ENCODE peak calls at places on chromosome 1, in six cellular contexts. C, D, Z, N, T and J are unnamed samples.

GRCh38 chr1:210730023-210730422 is 401.3 kb downstream of the HHAT start:
- DNase-seq in C (no peak), D (no peak), Z (no peak), N (no peak), T (no peak), J (no peak)

GRCh38 chr1:30522031-30523004 is 201.1 kb downstream of the MATN1 start:
- DNase-seq in C (no peak), D (no peak), Z (peak), N (no peak), T (no peak), J (no peak)

GRCh38 chr1:64965239-64966157 is 851 bp downstream of the JAK1 start:
- DNase-seq in C (peak), D (peak), Z (peak), N (peak), T (peak), J (peak)

GRCh38 chr1:20102875-20103274 is 16.5 kb downstream of the PLA2G2D start:
- DNase-seq in C (no peak), D (no peak), Z (no peak), N (no peak), T (no peak), J (no peak)

GRCh38 chr1:233025566-233025965 is 75.2 kb downstream of the NTPCR start:
- DNase-seq in C (no peak), D (no peak), Z (no peak), N (no peak), T (no peak), J (no peak)

GRCh38 chr1:29354511-29355098 is 118.3 kb downstream of the PTPRU start:
- DNase-seq in C (no peak), D (peak), Z (no peak), N (no peak), T (no peak), J (no peak)

GRCh38 chr1:8938232-8939117 is 7.2 kb upstream of the CA6 start:
- DNase-seq in C (no peak), D (no peak), Z (no peak), N (no peak), T (no peak), J (no peak)

GRCh38 chr1:174023438-174023837 is 1.3 kb upstream of the RC3H1 start:
- DNase-seq in C (no peak), D (peak), Z (no peak), N (peak), T (no peak), J (no peak)

GRCh38 chr1:5513891-5514515 is 478.2 kb downstream of the NPHP4 start:
- DNase-seq in C (no peak), D (no peak), Z (no peak), N (no peak), T (no peak), J (no peak)

GRCh38 chr1:247906504-247907047 is 11.2 kb downstream of the OR2W3 start:
- DNase-seq in C (no peak), D (no peak), Z (no peak), N (no peak), T (peak), J (no peak)

GRCh38 chr1:3295846-3296245 is 158.6 kb upstream of the ARHGEF16 start:
- DNase-seq in C (no peak), D (no peak), Z (no peak), N (no peak), T (no peak), J (no peak)

GRCh38 chr1:163054056-163054706 is 15.0 kb upstream of the RGS4 start:
- DNase-seq in C (no peak), D (no peak), Z (no peak), N (no peak), T (no peak), J (no peak)

GRCh38 chr1:211420389-211420788 is 71.6 kb downstream of the RD3 start:
- DNase-seq in C (no peak), D (no peak), Z (no peak), N (no peak), T (peak), J (no peak)

GRCh38 chr1:209619696-209620483 is 32.3 kb downstream of the LAMB3 start:
- DNase-seq in C (no peak), D (no peak), Z (no peak), N (no peak), T (no peak), J (no peak)

GRCh38 chr1:15412488-15412800 is 2.8 kb downstream of the EFHD2 start:
- DNase-seq in C (no peak), D (no peak), Z (no peak), N (no peak), T (no peak), J (no peak)

GRCh38 chr1:208208132-208208487 is 36.1 kb downstream of the PLXNA2 start:
- DNase-seq in C (no peak), D (no peak), Z (no peak), N (no peak), T (no peak), J (no peak)

GRCh38 chr1:53511933-53512806 is 53.0 kb downstream of the DMRTB1 start:
- DNase-seq in C (no peak), D (no peak), Z (no peak), N (no peak), T (no peak), J (no peak)

GRCh38 chr1:174068000-174068399 is 45.8 kb upstream of the RC3H1 start:
- DNase-seq in C (no peak), D (no peak), Z (no peak), N (no peak), T (no peak), J (no peak)

GRCh38 chr1:178745260-178745659 is 20.2 kb downstream of the RALGPS2 start:
- DNase-seq in C (no peak), D (no peak), Z (no peak), N (no peak), T (no peak), J (no peak)

GRCh38 chr1:88357690-88358089 is 326.4 kb upstream of the PKN2 start:
- DNase-seq in C (no peak), D (no peak), Z (no peak), N (no peak), T (no peak), J (no peak)

GRCh38 chr1:183844806-183845205 is 39.9 kb downstream of the RGL1 start:
- DNase-seq in C (no peak), D (no peak), Z (no peak), N (no peak), T (no peak), J (no peak)

GRCh38 chr1:230976825-230977747 is 1.6 kb downstream of the TTC13 start:
- DNase-seq in C (no peak), D (no peak), Z (no peak), N (no peak), T (peak), J (no peak)

GRCh38 chr1:8113257-8114220 is 87.4 kb upstream of the ERRFI1 start:
- DNase-seq in C (no peak), D (no peak), Z (no peak), N (no peak), T (peak), J (no peak)

GRCh38 chr1:12150456-12151200 is 16.2 kb upstream of the TNFRSF1B start:
- DNase-seq in C (no peak), D (no peak), Z (no peak), N (no peak), T (peak), J (no peak)

GRCh38 chr1:204697893-204698292 is 12.4 kb upstream of the LRRN2 start:
- DNase-seq in C (no peak), D (no peak), Z (no peak), N (no peak), T (no peak), J (no peak)

GRCh38 chr1:207221934-207222351 is 99.5 kb upstream of the CD55 start:
- DNase-seq in C (no peak), D (no peak), Z (no peak), N (no peak), T (no peak), J (no peak)

GRCh38 chr1:37797750-37798345 is 4.2 kb downstream of the MANEAL start:
- DNase-seq in C (no peak), D (no peak), Z (no peak), N (no peak), T (no peak), J (no peak)

GRCh38 chr1:201282931-201283829 is at the start of gene PKP1:
- DNase-seq in C (no peak), D (peak), Z (peak), N (peak), T (peak), J (no peak)

DNA sequence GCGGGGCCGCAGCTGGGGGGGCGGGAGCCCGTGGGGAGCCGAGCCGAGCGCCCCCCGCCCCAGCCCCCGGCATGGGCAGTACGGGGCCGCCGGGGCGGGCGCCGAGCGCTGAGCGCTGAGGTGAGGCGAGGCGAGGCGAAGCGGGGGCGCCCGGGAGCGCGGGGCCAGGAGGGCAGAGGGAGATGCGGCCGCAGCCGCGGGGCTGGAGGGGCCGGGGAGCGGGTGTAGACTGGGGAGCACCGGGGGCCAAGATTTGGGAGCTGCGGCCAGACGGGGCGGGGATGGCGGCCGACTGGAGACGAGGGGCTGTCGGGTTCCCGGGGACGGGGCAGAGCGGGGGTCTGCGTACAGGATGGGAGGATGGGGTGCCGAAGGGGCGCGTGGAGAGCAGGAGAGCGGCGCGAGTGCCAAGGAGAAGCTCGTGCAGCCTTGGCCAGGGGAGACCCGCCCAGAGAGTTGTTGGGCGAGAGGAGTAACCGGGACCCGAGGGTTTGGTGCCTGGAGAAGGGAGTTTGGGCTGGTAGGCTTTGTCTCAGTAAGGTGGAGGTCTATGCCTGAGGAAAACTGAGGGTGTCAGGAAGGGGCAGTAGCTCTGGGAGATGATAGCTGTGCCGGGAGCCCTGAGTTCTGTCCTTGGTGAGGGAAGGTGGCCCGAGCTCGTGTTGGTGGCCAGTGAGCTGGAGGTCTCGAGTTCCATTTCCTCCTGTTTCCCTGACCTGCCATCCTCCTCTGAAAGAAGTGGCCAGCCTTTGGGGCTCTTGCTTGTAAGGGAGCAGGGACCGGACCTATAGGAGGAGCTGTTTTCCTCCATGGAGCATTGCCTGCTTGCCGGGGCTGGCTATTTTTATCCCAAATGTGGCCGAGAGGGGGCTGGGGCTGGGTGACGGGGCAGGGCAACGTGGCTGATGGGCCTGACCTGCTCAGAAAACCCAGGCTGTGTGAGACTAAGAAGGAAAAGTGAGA is 539 bp downstream of the ATP8B2 start:
- DNase-seq in C (no peak), D (peak), Z (peak), N (peak), T (peak), J (peak)
- TF ChIP-seq CTCF in C (peak), D (peak), Z (peak), N (peak), T (peak), J (peak)

DNA sequence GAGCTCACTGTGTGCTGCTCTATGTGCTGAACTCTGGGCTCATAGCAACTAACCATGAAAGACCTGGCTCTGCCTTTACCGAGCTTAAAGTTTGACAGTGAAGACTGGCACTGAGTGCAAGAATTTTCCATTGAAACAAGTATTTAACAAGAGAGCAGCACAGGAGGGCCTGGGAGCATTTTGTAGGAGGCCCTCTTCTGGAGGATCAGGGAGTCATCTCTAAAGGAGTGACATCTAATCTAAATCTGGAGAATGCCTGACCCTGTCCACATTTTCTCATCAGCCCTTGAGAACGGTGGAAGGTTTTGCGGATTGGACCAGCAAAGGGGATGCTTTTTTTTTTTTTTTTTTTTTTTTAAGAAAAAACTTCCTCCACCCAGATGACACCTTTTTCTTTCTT is 150.8 kb downstream of the ROR1 start:
- DNase-seq in C (no peak), D (no peak), Z (no peak), N (no peak), T (no peak), J (no peak)
- TF ChIP-seq CTCF in C (no peak), D (no peak), Z (no peak), N (no peak), T (no peak), J (no peak)

DNA sequence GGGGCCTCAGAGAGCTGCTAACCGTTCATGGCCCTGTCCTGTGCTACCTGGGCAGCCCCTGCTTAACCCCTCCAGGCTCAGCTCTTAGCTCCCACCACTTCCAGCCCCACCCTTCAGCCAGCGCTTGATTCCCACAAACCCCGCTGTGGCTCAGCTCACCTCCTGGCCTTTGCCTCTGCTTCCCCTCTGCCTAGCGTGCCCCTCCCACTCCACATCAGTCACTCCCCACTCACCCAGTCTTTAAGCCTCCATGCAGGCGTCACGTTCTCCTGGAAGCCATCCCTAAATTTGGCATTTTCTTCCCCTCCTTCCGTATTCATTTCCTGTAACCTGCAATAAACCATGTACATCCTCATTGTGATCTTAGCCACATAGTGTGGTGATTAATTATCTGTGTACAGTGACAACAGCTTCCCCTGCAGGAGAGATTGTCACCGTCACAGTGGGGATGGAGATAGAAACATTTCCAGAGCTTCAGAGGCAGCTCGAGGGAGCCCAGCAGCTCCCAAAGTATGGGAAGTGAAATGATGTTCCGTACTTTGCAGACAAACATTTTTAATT is 65.5 kb downstream of the EPHB2 start:
- DNase-seq in C (no peak), D (no peak), Z (no peak), N (no peak), T (no peak), J (no peak)
- TF ChIP-seq CTCF in C (no peak), D (no peak), Z (no peak), N (no peak), T (no peak), J (no peak)

GRCh38 chr1:240073097-240073496 is 18.6 kb upstream of the FMN2 start:
- DNase-seq in C (no peak), D (no peak), Z (no peak), N (no peak), T (no peak), J (no peak)
- TF ChIP-seq CTCF in C (no peak), D (no peak), Z (no peak), N (no peak), T (no peak), J (no peak)

GRCh38 chr1:180156201-180156600 is 1.5 kb downstream of the QSOX1 start:
- DNase-seq in C (no peak), D (no peak), Z (no peak), N (no peak), T (no peak), J (no peak)

GRCh38 chr1:180155202-180155682 is 573 bp downstream of the QSOX1 start:
- DNase-seq in C (no peak), D (no peak), Z (peak), N (peak), T (peak), J (no peak)

GRCh38 chr1:180154003-180154324 is 705 bp upstream of the QSOX1 start:
- DNase-seq in C (no peak), D (no peak), Z (no peak), N (no peak), T (no peak), J (no peak)

GRCh38 chr1:180153032-180153431 is 1.6 kb upstream of the QSOX1 start:
- DNase-seq in C (no peak), D (no peak), Z (no peak), N (no peak), T (no peak), J (no peak)

GRCh38 chr1:180154325-180155201 is at the start of gene QSOX1:
- DNase-seq in C (peak), D (peak), Z (peak), N (peak), T (peak), J (peak)
- TF ChIP-seq CTCF in C (no peak), D (peak), Z (peak), N (no peak), T (no peak), J (no peak)

GRCh38 chr1:189859385-189859977 is 618.2 kb downstream of the BRINP3 start:
- DNase-seq in C (no peak), D (peak), Z (no peak), N (peak), T (peak), J (peak)
- TF ChIP-seq CTCF in C (peak), D (peak), Z (no peak), N (peak), T (peak), J (peak)

DNA sequence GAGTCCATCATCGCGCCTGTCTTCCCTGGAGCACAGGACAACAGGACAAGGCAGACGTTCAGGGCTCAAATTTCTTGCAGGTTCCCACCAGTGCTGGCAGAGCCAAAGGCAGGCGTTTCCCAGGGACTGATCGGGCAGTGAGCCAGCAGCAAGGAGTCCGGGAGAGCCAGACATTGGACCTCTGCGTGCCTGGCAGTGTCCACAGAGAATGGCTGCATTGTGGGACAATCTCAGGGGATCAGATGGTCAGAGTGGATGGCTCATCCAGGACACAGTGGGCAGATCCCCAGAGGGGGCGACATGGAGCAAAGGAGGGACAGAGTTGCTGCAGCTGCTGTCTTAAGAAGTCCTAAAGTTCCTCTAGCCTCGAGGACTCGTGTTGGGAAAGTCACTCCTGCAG is 4.6 kb downstream of the TMEM63A start:
- DNase-seq in C (no peak), D (peak), Z (peak), N (peak), T (peak), J (no peak)
- TF ChIP-seq CTCF in C (peak), D (peak), Z (peak), N (peak), T (peak), J (peak)

DNA sequence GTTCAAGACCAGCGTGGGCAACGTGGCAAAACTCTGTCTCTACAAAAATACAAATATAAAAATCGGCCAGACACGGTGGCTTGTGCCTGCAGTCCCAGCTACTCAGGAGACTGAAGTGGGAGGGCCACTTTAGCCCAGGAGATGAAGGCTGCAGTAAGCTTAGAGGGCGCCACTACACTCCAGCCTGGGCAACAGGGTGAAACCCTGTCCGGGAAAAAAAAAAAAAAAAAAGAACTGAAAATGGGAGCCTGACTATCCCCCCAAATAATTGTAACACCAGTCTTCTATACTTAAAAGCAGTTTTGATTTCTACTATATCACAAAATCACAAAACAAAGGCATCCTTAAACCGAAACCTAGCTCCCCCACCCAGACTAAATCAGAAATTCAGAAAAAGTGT is 60.3 kb downstream of the CDC42BPA start:
- DNase-seq in C (no peak), D (no peak), Z (no peak), N (no peak), T (no peak), J (no peak)
- TF ChIP-seq CTCF in C (no peak), D (no peak), Z (no peak), N (no peak), T (no peak), J (no peak)

GRCh38 chr1:91883470-91883869 is 2.5 kb downstream of the TGFBR3 start:
- DNase-seq in C (no peak), D (no peak), Z (no peak), N (no peak), T (no peak), J (peak)
- TF ChIP-seq CTCF in C (peak), D (no peak), Z (peak), N (peak), T (peak), J (peak)